ENCODE peak calls at places on chromosomes 16 and 17, in seven cellular contexts. One of them, this sample, is unnamed.

GRCh38 chr16:18853694-18854093 is 52.3 kb upstream of the ARL6IP1 start:
- DNase-seq in brain microvascular endothelial cell: no peak
- DNase-seq in osteoblast: no peak
- DNase-seq in pancreas: no peak
- DNase-seq in neural progenitor cell: no peak
- DNase-seq in tibial nerve: no peak
- DNase-seq in kidney epithelial cell: no peak
- DNase-seq in this sample: no peak

GRCh38 chr17:77297693-77298666 is 157.2 kb downstream of the SEC14L1 start:
- DNase-seq in tibial nerve: no peak
- DNase-seq in osteoblast: peak; percentile 86
- DNase-seq in pancreas: no peak
- DNase-seq in neural progenitor cell: no peak
- DNase-seq in brain microvascular endothelial cell: peak; percentile 81
- DNase-seq in kidney epithelial cell: no peak
- DNase-seq in this sample: no peak

GRCh38 chr16:80804061-80804450 is 342 bp downstream of the CDYL2 start:
- DNase-seq in neural progenitor cell: no peak
- DNase-seq in tibial nerve: no peak
- DNase-seq in osteoblast: peak; percentile 96
- DNase-seq in brain microvascular endothelial cell: peak; percentile 54
- DNase-seq in pancreas: no peak
- DNase-seq in kidney epithelial cell: no peak
- DNase-seq in this sample: no peak

GRCh38 chr17:61583242-61583641 is 7.8 kb downstream of the NACA2 start:
- DNase-seq in brain microvascular endothelial cell: peak; percentile 20
- DNase-seq in osteoblast: peak; percentile 87
- DNase-seq in tibial nerve: no peak
- DNase-seq in kidney epithelial cell: no peak
- DNase-seq in pancreas: no peak
- DNase-seq in neural progenitor cell: no peak
- DNase-seq in this sample: peak; percentile 9

GRCh38 chr17:41393294-41393693 is 4.1 kb downstream of the KRT31 start:
- DNase-seq in kidney epithelial cell: no peak
- DNase-seq in neural progenitor cell: no peak
- DNase-seq in tibial nerve: no peak
- DNase-seq in pancreas: no peak
- DNase-seq in brain microvascular endothelial cell: no peak
- DNase-seq in osteoblast: no peak
- DNase-seq in this sample: no peak

GRCh38 chr16:57871457-57871856 is 69.2 kb upstream of the KIFC3 start:
- DNase-seq in neural progenitor cell: no peak
- DNase-seq in kidney epithelial cell: no peak
- DNase-seq in pancreas: no peak
- DNase-seq in brain microvascular endothelial cell: no peak
- DNase-seq in osteoblast: peak; percentile 86
- DNase-seq in tibial nerve: no peak
- DNase-seq in this sample: no peak

GRCh38 chr17:67162771-67163170 is 82.2 kb downstream of the HELZ start:
- DNase-seq in brain microvascular endothelial cell: no peak
- DNase-seq in kidney epithelial cell: no peak
- DNase-seq in pancreas: no peak
- DNase-seq in neural progenitor cell: no peak
- DNase-seq in osteoblast: no peak
- DNase-seq in tibial nerve: no peak
- DNase-seq in this sample: no peak

GRCh38 chr17:67742025-67742424 is 24.3 kb downstream of the NOL11 start:
- DNase-seq in brain microvascular endothelial cell: no peak
- DNase-seq in osteoblast: no peak
- DNase-seq in pancreas: no peak
- DNase-seq in kidney epithelial cell: no peak
- DNase-seq in tibial nerve: no peak
- DNase-seq in neural progenitor cell: no peak
- DNase-seq in this sample: no peak

GRCh38 chr16:15879255-15879804 is 9.1 kb downstream of the CEP20 start:
- DNase-seq in kidney epithelial cell: peak; percentile 48
- DNase-seq in brain microvascular endothelial cell: peak; percentile 66
- DNase-seq in tibial nerve: no peak
- DNase-seq in pancreas: no peak
- DNase-seq in neural progenitor cell: no peak
- DNase-seq in osteoblast: peak; percentile 83
- DNase-seq in this sample: peak; percentile 25

GRCh38 chr16:22648941-22649340 is 138.2 kb downstream of the NPIPB5 start:
- DNase-seq in kidney epithelial cell: no peak
- DNase-seq in pancreas: no peak
- DNase-seq in brain microvascular endothelial cell: no peak
- DNase-seq in osteoblast: no peak
- DNase-seq in tibial nerve: no peak
- DNase-seq in neural progenitor cell: no peak
- DNase-seq in this sample: no peak

GRCh38 chr17:78342438-78343098 is 17.3 kb downstream of the SOCS3 start:
- DNase-seq in neural progenitor cell: no peak
- DNase-seq in pancreas: no peak
- DNase-seq in osteoblast: peak; percentile 99
- DNase-seq in kidney epithelial cell: no peak
- DNase-seq in tibial nerve: peak; percentile 66
- DNase-seq in brain microvascular endothelial cell: peak; percentile 75
- DNase-seq in this sample: no peak

GRCh38 chr17:61376931-61377838 is 22.5 kb upstream of the TBX2 start:
- DNase-seq in brain microvascular endothelial cell: no peak
- DNase-seq in neural progenitor cell: no peak
- DNase-seq in tibial nerve: no peak
- DNase-seq in pancreas: no peak
- DNase-seq in kidney epithelial cell: no peak
- DNase-seq in osteoblast: peak; percentile 30
- DNase-seq in this sample: no peak

GRCh38 chr17:17216776-17217175 is 10.6 kb upstream of the PLD6 start:
- DNase-seq in pancreas: no peak
- DNase-seq in neural progenitor cell: no peak
- DNase-seq in tibial nerve: no peak
- DNase-seq in osteoblast: peak; percentile 73
- DNase-seq in kidney epithelial cell: no peak
- DNase-seq in brain microvascular endothelial cell: no peak
- DNase-seq in this sample: no peak
- TF ChIP-seq CTCF in pancreas: no peak
- TF ChIP-seq CTCF in neural progenitor cell: no peak
- TF ChIP-seq CTCF in tibial nerve: no peak
- TF ChIP-seq CTCF in osteoblast: no peak
- TF ChIP-seq CTCF in kidney epithelial cell: no peak
- TF ChIP-seq CTCF in brain microvascular endothelial cell: peak; percentile 17
- TF ChIP-seq CTCF in this sample: no peak

GRCh38 chr17:80084773-80085172 is 16.6 kb upstream of the GAA start:
- DNase-seq in kidney epithelial cell: no peak
- DNase-seq in neural progenitor cell: no peak
- DNase-seq in brain microvascular endothelial cell: no peak
- DNase-seq in pancreas: no peak
- DNase-seq in tibial nerve: no peak
- DNase-seq in osteoblast: peak; percentile 38
- DNase-seq in this sample: no peak

GRCh38 chr17:80083136-80083661 is 18.2 kb upstream of the GAA start:
- DNase-seq in osteoblast: peak; percentile 62
- DNase-seq in tibial nerve: no peak
- DNase-seq in brain microvascular endothelial cell: no peak
- DNase-seq in neural progenitor cell: no peak
- DNase-seq in pancreas: no peak
- DNase-seq in kidney epithelial cell: no peak
- DNase-seq in this sample: no peak

GRCh38 chr17:80087346-80088265 is 13.8 kb upstream of the GAA start:
- DNase-seq in brain microvascular endothelial cell: no peak
- DNase-seq in osteoblast: peak; percentile 50
- DNase-seq in neural progenitor cell: no peak
- DNase-seq in kidney epithelial cell: no peak
- DNase-seq in tibial nerve: no peak
- DNase-seq in pancreas: no peak
- DNase-seq in this sample: no peak

GRCh38 chr17:80086616-80087015 is 14.8 kb upstream of the GAA start:
- DNase-seq in osteoblast: peak; percentile 64
- DNase-seq in neural progenitor cell: no peak
- DNase-seq in brain microvascular endothelial cell: no peak
- DNase-seq in kidney epithelial cell: no peak
- DNase-seq in pancreas: no peak
- DNase-seq in tibial nerve: no peak
- DNase-seq in this sample: no peak

DNA sequence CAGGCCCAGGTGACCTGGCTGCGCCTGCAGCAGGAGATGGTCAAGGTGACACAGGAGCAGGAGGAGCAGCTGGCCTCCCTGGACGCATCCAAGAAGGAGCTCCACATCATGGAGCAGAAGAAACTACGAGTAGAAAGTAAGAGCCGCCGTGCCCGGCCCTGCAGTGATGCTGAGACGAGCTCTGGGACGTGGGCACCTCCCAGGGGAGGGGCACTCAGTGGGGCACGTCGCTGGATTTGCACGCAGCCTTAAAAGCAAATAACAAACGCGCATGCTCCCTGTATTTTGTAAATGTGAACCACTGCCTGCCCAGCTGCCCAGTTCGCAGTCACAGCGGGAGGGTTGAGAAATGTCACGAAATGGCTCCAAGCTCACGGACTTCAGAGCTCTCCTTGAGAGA is 15.3 kb upstream of the GAA start:
- DNase-seq in osteoblast: peak; percentile 68
- DNase-seq in brain microvascular endothelial cell: no peak
- DNase-seq in tibial nerve: no peak
- DNase-seq in neural progenitor cell: no peak
- DNase-seq in pancreas: no peak
- DNase-seq in kidney epithelial cell: no peak
- DNase-seq in this sample: no peak
- H3K4me3 ChIP-seq in osteoblast: no peak overlapping the region
- H3K4me3 ChIP-seq in brain microvascular endothelial cell: no peak overlapping the region
- H3K4me3 ChIP-seq in tibial nerve: no peak overlapping the region
- H3K4me3 ChIP-seq in neural progenitor cell: no peak overlapping the region
- H3K4me3 ChIP-seq in pancreas: no peak overlapping the region
- H3K4me3 ChIP-seq in kidney epithelial cell: no peak overlapping the region
- H3K4me3 ChIP-seq in this sample: no peak overlapping the region

GRCh38 chr17:49555495-49556018 is 20.1 kb upstream of the NXPH3 start:
- DNase-seq in pancreas: peak; percentile 52
- DNase-seq in osteoblast: no peak
- DNase-seq in brain microvascular endothelial cell: no peak
- DNase-seq in kidney epithelial cell: no peak
- DNase-seq in neural progenitor cell: peak; percentile 2
- DNase-seq in tibial nerve: no peak
- DNase-seq in this sample: no peak
- TF ChIP-seq CTCF in pancreas: no peak
- TF ChIP-seq CTCF in osteoblast: no peak
- TF ChIP-seq CTCF in brain microvascular endothelial cell: no peak
- TF ChIP-seq CTCF in kidney epithelial cell: no peak
- TF ChIP-seq CTCF in neural progenitor cell: no peak
- TF ChIP-seq CTCF in tibial nerve: no peak
- TF ChIP-seq CTCF in this sample: no peak

GRCh38 chr17:80453126-80453979 is 23.1 kb downstream of the NPTX1 start:
- DNase-seq in neural progenitor cell: no peak
- DNase-seq in tibial nerve: no peak
- DNase-seq in osteoblast: no peak
- DNase-seq in pancreas: no peak
- DNase-seq in kidney epithelial cell: no peak
- DNase-seq in brain microvascular endothelial cell: no peak
- DNase-seq in this sample: no peak
- H3K4me3 ChIP-seq in neural progenitor cell: peak overlapping the region; percentile 57
- H3K4me3 ChIP-seq in tibial nerve: no peak overlapping the region
- H3K4me3 ChIP-seq in osteoblast: peak overlapping the region; percentile 89
- H3K4me3 ChIP-seq in pancreas: no peak overlapping the region
- H3K4me3 ChIP-seq in kidney epithelial cell: no peak overlapping the region
- H3K4me3 ChIP-seq in brain microvascular endothelial cell: no peak overlapping the region
- H3K4me3 ChIP-seq in this sample: peak overlapping the region; percentile 65

GRCh38 chr17:57404073-57404472 is 147.8 kb downstream of the MSI2 start:
- DNase-seq in kidney epithelial cell: no peak
- DNase-seq in neural progenitor cell: no peak
- DNase-seq in tibial nerve: no peak
- DNase-seq in brain microvascular endothelial cell: no peak
- DNase-seq in pancreas: no peak
- DNase-seq in osteoblast: no peak
- DNase-seq in this sample: no peak
- TF ChIP-seq CTCF in kidney epithelial cell: no peak
- TF ChIP-seq CTCF in neural progenitor cell: no peak
- TF ChIP-seq CTCF in tibial nerve: no peak
- TF ChIP-seq CTCF in brain microvascular endothelial cell: no peak
- TF ChIP-seq CTCF in pancreas: no peak
- TF ChIP-seq CTCF in osteoblast: no peak
- TF ChIP-seq CTCF in this sample: peak; percentile 23

GRCh38 chr17:18854956-18855355 is 3.0 kb upstream of the PRPSAP2 start:
- DNase-seq in pancreas: no peak
- DNase-seq in tibial nerve: no peak
- DNase-seq in neural progenitor cell: no peak
- DNase-seq in kidney epithelial cell: no peak
- DNase-seq in brain microvascular endothelial cell: no peak
- DNase-seq in osteoblast: no peak
- DNase-seq in this sample: no peak

GRCh38 chr17:18851206-18851605 is 6.7 kb upstream of the PRPSAP2 start:
- DNase-seq in brain microvascular endothelial cell: no peak
- DNase-seq in kidney epithelial cell: no peak
- DNase-seq in osteoblast: no peak
- DNase-seq in tibial nerve: no peak
- DNase-seq in pancreas: no peak
- DNase-seq in neural progenitor cell: no peak
- DNase-seq in this sample: no peak

GRCh38 chr17:18855831-18856624 is 1.9 kb upstream of the PRPSAP2 start:
- DNase-seq in osteoblast: peak; percentile 98
- DNase-seq in tibial nerve: peak; percentile 95
- DNase-seq in neural progenitor cell: peak; percentile 97
- DNase-seq in brain microvascular endothelial cell: peak; percentile 93
- DNase-seq in kidney epithelial cell: peak; percentile 82
- DNase-seq in pancreas: peak; percentile 85
- DNase-seq in this sample: peak; percentile 90

GRCh38 chr17:18850679-18851078 is 7.3 kb upstream of the PRPSAP2 start:
- DNase-seq in neural progenitor cell: no peak
- DNase-seq in brain microvascular endothelial cell: no peak
- DNase-seq in kidney epithelial cell: no peak
- DNase-seq in tibial nerve: no peak
- DNase-seq in osteoblast: no peak
- DNase-seq in pancreas: no peak
- DNase-seq in this sample: no peak
- H3K4me3 ChIP-seq in neural progenitor cell: no peak overlapping the region
- H3K4me3 ChIP-seq in brain microvascular endothelial cell: no peak overlapping the region
- H3K4me3 ChIP-seq in kidney epithelial cell: no peak overlapping the region
- H3K4me3 ChIP-seq in tibial nerve: no peak overlapping the region
- H3K4me3 ChIP-seq in osteoblast: no peak overlapping the region
- H3K4me3 ChIP-seq in pancreas: no peak overlapping the region
- H3K4me3 ChIP-seq in this sample: no peak overlapping the region

DNA sequence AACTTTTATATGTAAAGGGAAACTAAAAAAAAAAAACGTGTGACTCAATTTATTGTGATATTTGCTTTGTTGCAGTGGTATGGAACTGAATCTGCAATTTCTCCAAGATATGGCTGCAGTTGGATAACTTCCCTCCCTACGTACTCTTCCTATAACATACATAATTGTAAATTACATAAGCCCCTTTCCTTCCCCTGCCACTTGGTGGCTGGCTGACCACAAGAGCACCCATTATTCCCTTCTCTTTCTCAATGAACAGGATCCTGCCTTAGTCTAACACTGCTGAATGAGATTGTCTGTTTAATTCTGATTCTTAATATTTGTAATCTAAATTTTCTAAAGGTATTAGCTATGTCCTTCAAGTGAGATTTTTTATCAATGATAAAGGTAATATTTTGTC is 27.8 kb downstream of the CCL4 start:
- DNase-seq in brain microvascular endothelial cell: no peak
- DNase-seq in tibial nerve: no peak
- DNase-seq in kidney epithelial cell: no peak
- DNase-seq in pancreas: no peak
- DNase-seq in neural progenitor cell: no peak
- DNase-seq in osteoblast: no peak
- DNase-seq in this sample: no peak
- TF ChIP-seq CTCF in brain microvascular endothelial cell: no peak
- TF ChIP-seq CTCF in tibial nerve: no peak
- TF ChIP-seq CTCF in kidney epithelial cell: no peak
- TF ChIP-seq CTCF in pancreas: no peak
- TF ChIP-seq CTCF in neural progenitor cell: no peak
- TF ChIP-seq CTCF in osteoblast: no peak
- TF ChIP-seq CTCF in this sample: no peak

This sample was measured in retinal pigment epithelial cell.